ENCODE peak calls at places on chromosomes 1 and 21, in six cellular contexts. D is fibroblast of lung, M is occipital lobe, F is chondrocyte, B is endothelial cell, T is PC-9. K is an unnamed sample.

GRCh38 chr1:225896937-225897549 is 8.1 kb upstream of the LEFTY1 start:
- DNase-seq in D (peak; percentile 20), M (no peak), F (no peak), B (no peak), T (peak; percentile 76), K (peak; percentile 74)

GRCh38 chr1:25861316-25862286 is 2.3 kb upstream of the AUNIP start:
- DNase-seq in D (no peak), M (no peak), F (no peak), B (no peak), T (no peak), K (no peak)

GRCh38 chr1:221887091-221887746 is 145.3 kb upstream of the DUSP10 start:
- DNase-seq in D (peak; percentile 90), M (peak; percentile 3), F (no peak), B (no peak), T (peak; percentile 99), K (peak; percentile 97)

GRCh38 chr1:2225029-2225428 is 3.1 kb upstream of the SKI start:
- DNase-seq in D (no peak), M (no peak), F (no peak), B (no peak), T (no peak), K (no peak)

GRCh38 chr21:24210130-24210529 is 1397.2 kb downstream of the MRPL39 start:
- DNase-seq in D (no peak), M (no peak), F (no peak), B (no peak), T (no peak), K (no peak)

GRCh38 chr1:221712198-221712684 is 29.6 kb downstream of the DUSP10 start:
- DNase-seq in D (peak; percentile 97), M (no peak), F (no peak), B (no peak), T (peak; percentile 56), K (peak; percentile 90)

GRCh38 chr1:2932671-2933350 is 88.5 kb upstream of the ACTRT2 start:
- DNase-seq in D (no peak), M (no peak), F (peak; percentile 76), B (no peak), T (no peak), K (no peak)

GRCh38 chr1:201702936-201703335 is 126.0 kb upstream of the IPO9 start:
- DNase-seq in D (peak; percentile 50), M (no peak), F (no peak), B (no peak), T (no peak), K (peak; percentile 70)

GRCh38 chr1:31444725-31445448 is 31.9 kb downstream of the SERINC2 start:
- DNase-seq in D (no peak), M (no peak), F (no peak), B (no peak), T (no peak), K (no peak)

GRCh38 chr1:10508511-10508951 is 33.8 kb downstream of the PEX14 start:
- DNase-seq in D (peak; percentile 63), M (no peak), F (no peak), B (no peak), T (no peak), K (peak; percentile 66)

GRCh38 chr1:55727010-55727409 is 511.8 kb upstream of the USP24 start:
- DNase-seq in D (peak; percentile 90), M (no peak), F (no peak), B (no peak), T (peak; percentile 89), K (peak; percentile 88)

GRCh38 chr1:54610048-54610447 is 13.3 kb downstream of the FAM151A start:
- DNase-seq in D (peak; percentile 8), M (no peak), F (no peak), B (no peak), T (no peak), K (no peak)

GRCh38 chr1:182802006-182802798 is 12.6 kb downstream of the NPL start:
- DNase-seq in D (no peak), M (no peak), F (no peak), B (no peak), T (no peak), K (no peak)

GRCh38 chr1:109776911-109777310 is 13.2 kb upstream of the EPS8L3 start:
- DNase-seq in D (peak; percentile 62), M (peak; percentile 77), F (peak; percentile 75), B (peak; percentile 83), T (peak; percentile 75), K (peak; percentile 75)

GRCh38 chr1:230186003-230186863 is 119.2 kb downstream of the GALNT2 start:
- DNase-seq in D (peak; percentile 91), M (no peak), F (no peak), B (no peak), T (peak; percentile 70), K (peak; percentile 86)

GRCh38 chr21:26849428-26850115 is 4.4 kb upstream of the ADAMTS1 start:
- DNase-seq in D (peak; percentile 52), M (no peak), F (no peak), B (no peak), T (no peak), K (peak; percentile 46)

GRCh38 chr21:43982489-43983078 is 29.5 kb upstream of the TRAPPC10 start:
- DNase-seq in D (no peak), M (no peak), F (no peak), B (no peak), T (no peak), K (no peak)

GRCh38 chr1:209850342-209850979 is 22.7 kb downstream of the UTP25 start:
- DNase-seq in D (peak; percentile 55), M (peak; percentile 62), F (no peak), B (peak; percentile 76), T (no peak), K (peak; percentile 87)

GRCh38 chr1:65792671-65793358 is at the start of gene PDE4B:
- DNase-seq in D (peak; percentile 41), M (no peak), F (no peak), B (peak; percentile 38), T (no peak), K (no peak)

GRCh38 chr1:97841369-97841768 is 79.5 kb downstream of the DPYD start:
- DNase-seq in D (no peak), M (no peak), F (no peak), B (no peak), T (no peak), K (no peak)

GRCh38 chr1:109794319-109795132 is 30.8 kb upstream of the EPS8L3 start:
- DNase-seq in D (peak; percentile 34), M (no peak), F (peak; percentile 81), B (no peak), T (no peak), K (no peak)

GRCh38 chr1:65994223-65994622 is 201.5 kb downstream of the PDE4B start:
- DNase-seq in D (no peak), M (no peak), F (no peak), B (no peak), T (no peak), K (no peak)

GRCh38 chr1:169472759-169473158 is 13.0 kb downstream of the SLC19A2 start:
- DNase-seq in D (peak; percentile 78), M (no peak), F (no peak), B (no peak), T (peak; percentile 36), K (no peak)

GRCh38 chr1:15702722-15703550 is 18.8 kb downstream of the PLEKHM2 start:
- DNase-seq in D (no peak), M (no peak), F (no peak), B (no peak), T (no peak), K (no peak)

GRCh38 chr1:158060001-158060400 is 66.6 kb downstream of the KIRREL1 start:
- DNase-seq in D (no peak), M (no peak), F (no peak), B (peak; percentile 44), T (no peak), K (no peak)

GRCh38 chr1:230384380-230385172 is 41.6 kb downstream of the PGBD5 start:
- DNase-seq in D (no peak), M (no peak), F (no peak), B (no peak), T (no peak), K (no peak)

GRCh38 chr1:28437924-28438699 is 67.7 kb upstream of the RCC1 start:
- DNase-seq in D (peak; percentile 98), M (peak; percentile 36), F (no peak), B (peak; percentile 42), T (peak; percentile 93), K (peak; percentile 91)

GRCh38 chr1:205275133-205275532 is 46.4 kb downstream of the NUAK2 start:
- DNase-seq in D (no peak), M (no peak), F (no peak), B (no peak), T (no peak), K (no peak)

GRCh38 chr1:153308540-153308939 is 4.2 kb downstream of the PGLYRP3 start:
- DNase-seq in D (no peak), M (no peak), F (no peak), B (no peak), T (no peak), K (no peak)

GRCh38 chr1:240293706-240294105 is 202.0 kb downstream of the FMN2 start:
- DNase-seq in D (peak; percentile 15), M (no peak), F (no peak), B (no peak), T (no peak), K (no peak)

GRCh38 chr1:11045428-11046269 is 1.4 kb downstream of the MASP2 start:
- DNase-seq in D (no peak), M (no peak), F (no peak), B (no peak), T (no peak), K (no peak)

GRCh38 chr1:71377886-71378285 is 297.1 kb upstream of the ZRANB2 start:
- DNase-seq in D (no peak), M (no peak), F (no peak), B (no peak), T (no peak), K (no peak)

GRCh38 chr1:209743145-209743482 is 12.7 kb upstream of the TRAF3IP3 start:
- DNase-seq in D (peak; percentile 76), M (peak; percentile 30), F (no peak), B (no peak), T (no peak), K (peak; percentile 72)

GRCh38 chr1:204145033-204145504 is 6.8 kb downstream of the ETNK2 start:
- DNase-seq in D (no peak), M (no peak), F (no peak), B (no peak), T (no peak), K (no peak)

GRCh38 chr1:68384321-68384813 is 65.4 kb downstream of the RPE65 start:
- DNase-seq in D (peak; percentile 100), M (peak; percentile 58), F (no peak), B (no peak), T (peak; percentile 99), K (peak; percentile 99)

GRCh38 chr1:37513795-37514349 is 694 bp downstream of the MEAF6 start:
- DNase-seq in D (peak; percentile 12), M (no peak), F (no peak), B (peak; percentile 37), T (no peak), K (no peak)